ENCODE peak calls at places on chromosome 11, in four cellular contexts. V is central memory CD4-positive, alpha-beta T cell; X is skeletal muscle cell; C is SK-N-DZ. N is an unnamed sample.

GRCh38 chr11:1207451-1208360 is 15.2 kb upstream of the MUC5B start:
- DNase-seq in X (no peak), C (no peak), V (no peak), N (no peak)

GRCh38 chr11:62324738-62325556 is 12.3 kb upstream of the ASRGL1 start:
- DNase-seq in V (peak; percentile 18), X (no peak), C (peak; percentile 34), N (peak; percentile 79)

GRCh38 chr11:102614485-102614884 is 10.6 kb downstream of the MMP20 start:
- DNase-seq in V (no peak), X (no peak), C (no peak), N (no peak)

GRCh38 chr11:59859695-59860094 is 6.6 kb downstream of the TCN1 start:
- DNase-seq in C (no peak), V (no peak), X (no peak), N (no peak)

GRCh38 chr11:117817213-117818035 is 7.1 kb downstream of the FXYD2 start:
- DNase-seq in C (peak; percentile 51), V (peak; percentile 71), X (no peak), N (no peak)

GRCh38 chr11:17770048-17770652 is 35.6 kb downstream of the KCNC1 start:
- DNase-seq in C (no peak), X (no peak), V (no peak), N (no peak)

GRCh38 chr11:74749127-74749964 is 697 bp downstream of the RNF169 start:
- DNase-seq in V (peak; percentile 47), C (peak; percentile 46), X (no peak), N (no peak)

GRCh38 chr11:130390071-130390758 is 38.2 kb downstream of the ADAMTS8 start:
- DNase-seq in V (no peak), X (peak; percentile 31), C (peak; percentile 29), N (peak; percentile 27)

GRCh38 chr11:83073884-83074283 is 2.2 kb upstream of the RAB30 start:
- DNase-seq in X (no peak), C (no peak), V (no peak), N (no peak)

GRCh38 chr11:109015283-109015682 is 350.4 kb downstream of the DDX10 start:
- DNase-seq in X (peak; percentile 36), V (no peak), C (no peak), N (no peak)

GRCh38 chr11:133041165-133041564 is 491.1 kb downstream of the OPCML start:
- DNase-seq in V (no peak), C (no peak), X (no peak), N (no peak)

GRCh38 chr11:19241260-19242183 is 777 bp upstream of the E2F8 start:
- DNase-seq in C (peak; percentile 30), V (no peak), X (no peak), N (no peak)

GRCh38 chr11:123033895-123034294 is 28.0 kb downstream of the HSPA8 start:
- DNase-seq in C (no peak), X (no peak), V (no peak), N (no peak)

GRCh38 chr11:12123799-12124198 is 13.4 kb downstream of the MICAL2 start:
- DNase-seq in C (no peak), X (no peak), V (no peak), N (no peak)

GRCh38 chr11:66291706-66292542 is at the start of gene TMEM151A:
- DNase-seq in C (no peak), V (no peak), X (no peak), N (no peak)

GRCh38 chr11:80285076-80285790 is 844.4 kb upstream of the TENM4 start:
- DNase-seq in X (no peak), C (peak; percentile 33), V (no peak), N (no peak)

GRCh38 chr11:33690290-33691050 is 10.2 kb downstream of the C11orf91 start:
- DNase-seq in X (peak; percentile 95), C (no peak), V (no peak), N (no peak)

GRCh38 chr11:64372802-64373597 is 14.0 kb downstream of the RPS6KA4 start:
- DNase-seq in X (no peak), V (no peak), C (peak; percentile 95), N (no peak)

GRCh38 chr11:117839936-117840813 is 15.6 kb upstream of the FXYD2 start:
- DNase-seq in X (no peak), C (no peak), V (no peak), N (no peak)

GRCh38 chr11:26480041-26480440 is 92.0 kb downstream of the MUC15 start:
- DNase-seq in V (no peak), X (no peak), C (no peak), N (no peak)

GRCh38 chr11:57249384-57250319 is 12.6 kb upstream of the APLNR start:
- DNase-seq in C (peak; percentile 55), V (no peak), X (no peak), N (no peak)

GRCh38 chr11:12287374-12288211 is 89.8 kb upstream of the PARVA start:
- DNase-seq in X (peak; percentile 96), V (no peak), C (peak; percentile 88), N (no peak)

GRCh38 chr11:6962141-6962540 is 35.9 kb downstream of the ZNF215 start:
- DNase-seq in C (no peak), X (no peak), V (no peak), N (no peak)

GRCh38 chr11:34855021-34855753 is 61.0 kb downstream of the APIP start:
- DNase-seq in X (no peak), V (no peak), C (no peak), N (no peak)